ENCODE peak calls at places on chromosomes 16 and 17, in five cellular contexts. S is RPMI7951; J is PC-9; G is HTR-8/SVneo; P is activated effector memory CD4-positive, alpha-beta T cell treated with anti-CD3 and anti-CD28 coated beads, Interleukin-2, amount 50 U/mL, for 16 hours. T is an unnamed sample.

GRCh38 chr16:19419691-19420060 is 2.0 kb downstream of the TMC5 start:
- DNase-seq in S (peak), J (peak), G (peak), P (no peak), T (no peak)

GRCh38 chr16:84914273-84914672 is 94.5 kb downstream of the CRISPLD2 start:
- DNase-seq in S (no peak), J (no peak), G (no peak), P (no peak), T (no peak)

GRCh38 chr16:27966756-27967155 is 96.8 kb downstream of the GSG1L start:
- DNase-seq in S (no peak), J (no peak), G (no peak), P (no peak), T (no peak)

GRCh38 chr16:17780181-17780580 is 309.4 kb upstream of the XYLT1 start:
- DNase-seq in S (no peak), J (no peak), G (no peak), P (no peak), T (no peak)

GRCh38 chr17:79777166-79777843 is 643 bp upstream of the CBX2 start:
- DNase-seq in S (peak), J (peak), G (peak), P (peak), T (no peak)

GRCh38 chr17:79912552-79913330 is 73.5 kb upstream of the CBX4 start:
- DNase-seq in S (no peak), J (no peak), G (no peak), P (no peak), T (no peak)

GRCh38 chr17:7557147-7557764 is 1.3 kb upstream of the TNFSF13 start:
- DNase-seq in S (no peak), J (no peak), G (no peak), P (no peak), T (no peak)

GRCh38 chr16:89381788-89382187 is 108.6 kb downstream of the ANKRD11 start:
- DNase-seq in S (no peak), J (no peak), G (no peak), P (no peak), T (no peak)

GRCh38 chr17:32515677-32516383 is 29.0 kb downstream of the CDK5R1 start:
- DNase-seq in S (no peak), J (no peak), G (no peak), P (no peak), T (no peak)

GRCh38 chr16:86928517-86929148 is 350.3 kb downstream of the FOXL1 start:
- DNase-seq in S (peak), J (no peak), G (no peak), P (peak), T (no peak)

GRCh38 chr17:44360826-44361225 is 2.8 kb downstream of the FAM171A2 start:
- DNase-seq in S (peak), J (no peak), G (no peak), P (no peak), T (no peak)

GRCh38 chr16:90019543-90020259 is 445 bp upstream of the DBNDD1 start:
- DNase-seq in S (peak), J (peak), G (peak), P (peak), T (no peak)

GRCh38 chr16:48232459-48233040 is 11.6 kb upstream of the LONP2 start:
- DNase-seq in S (no peak), J (no peak), G (no peak), P (no peak), T (no peak)

GRCh38 chr16:82700541-82701240 is 73.9 kb downstream of the CDH13 start:
- DNase-seq in S (peak), J (no peak), G (peak), P (no peak), T (no peak)

GRCh38 chr16:15913046-15913698 is 24.8 kb upstream of the CEP20 start:
- DNase-seq in S (no peak), J (no peak), G (no peak), P (peak), T (no peak)

GRCh38 chr17:79627766-79628690 is 17.2 kb upstream of the RBFOX3 start:
- DNase-seq in S (no peak), J (no peak), G (no peak), P (peak), T (peak)

GRCh38 chr16:75097941-75098897 is 18.4 kb downstream of the LDHD start:
- DNase-seq in S (no peak), J (peak), G (no peak), P (peak), T (no peak)

GRCh38 chr17:57288034-57288752 is 31.9 kb downstream of the MSI2 start:
- DNase-seq in S (no peak), J (no peak), G (no peak), P (no peak), T (no peak)

GRCh38 chr17:49963277-49963625 is 5.7 kb upstream of the DLX4 start:
- DNase-seq in S (no peak), J (no peak), G (no peak), P (no peak), T (no peak)

GRCh38 chr16:57260294-57260929 is 15.4 kb downstream of the ARL2BP start:
- DNase-seq in S (peak), J (peak), G (peak), P (no peak), T (no peak)

GRCh38 chr16:71367243-71367976 is 8.9 kb downstream of the CALB2 start:
- DNase-seq in S (peak), J (peak), G (peak), P (peak), T (peak)

GRCh38 chr17:19663097-19663496 is 14.5 kb downstream of the ALDH3A2 start:
- DNase-seq in S (no peak), J (no peak), G (no peak), P (no peak), T (no peak)

GRCh38 chr16:12449795-12450194 is 353.9 kb downstream of the CPPED1 start:
- DNase-seq in S (peak), J (no peak), G (no peak), P (no peak), T (no peak)

GRCh38 chr17:325270-325976 is 27.2 kb downstream of the RPH3AL start:
- DNase-seq in S (no peak), J (no peak), G (no peak), P (no peak), T (no peak)

GRCh38 chr17:7190276-7190917 is 11.2 kb upstream of the ASGR1 start:
- DNase-seq in S (no peak), J (no peak), G (no peak), P (peak), T (peak)

GRCh38 chr16:67968440-67969285 is at the start of gene SLC12A4:
- DNase-seq in S (peak), J (peak), G (peak), P (peak), T (peak)

GRCh38 chr16:67683767-67684166 is 17.2 kb downstream of the C16orf86 start:
- DNase-seq in S (no peak), J (no peak), G (no peak), P (no peak), T (no peak)

GRCh38 chr16:89924925-89925307 is 1.8 kb downstream of the TUBB3 start:
- DNase-seq in S (peak), J (no peak), G (no peak), P (no peak), T (no peak)

GRCh38 chr16:19757026-19757425 is 39.0 kb downstream of the IQCK start:
- DNase-seq in S (no peak), J (no peak), G (no peak), P (no peak), T (no peak)

GRCh38 chr16:89022051-89022836 is 45.2 kb upstream of the CBFA2T3 start:
- DNase-seq in S (no peak), J (no peak), G (no peak), P (no peak), T (no peak)

GRCh38 chr17:6070895-6071511 is 824 bp downstream of the WSCD1 start:
- DNase-seq in S (no peak), J (no peak), G (no peak), P (no peak), T (no peak)

GRCh38 chr17:46853896-46854444 is 2.6 kb downstream of the WNT9B start:
- DNase-seq in S (no peak), J (no peak), G (no peak), P (no peak), T (no peak)

GRCh38 chr16:58053682-58054005 is 28.1 kb downstream of the MMP15 start:
- DNase-seq in S (no peak), J (no peak), G (no peak), P (no peak), T (no peak)

GRCh38 chr16:58348986-58349385 is 43.3 kb upstream of the GINS3 start:
- DNase-seq in S (no peak), J (no peak), G (no peak), P (no peak), T (no peak)

GRCh38 chr17:57355090-57355859 is 99.0 kb downstream of the MSI2 start:
- DNase-seq in S (peak), J (no peak), G (no peak), P (no peak), T (no peak)

GRCh38 chr16:82368041-82368440 is 198.0 kb upstream of the MPHOSPH6 start:
- DNase-seq in S (peak), J (no peak), G (peak), P (no peak), T (peak)

GRCh38 chr17:36679815-36680467 is 78.6 kb downstream of the MRM1 start:
- DNase-seq in S (no peak), J (no peak), G (no peak), P (no peak), T (no peak)

GRCh38 chr17:76370261-76370993 is 14.0 kb upstream of the SPHK1 start:
- DNase-seq in S (peak), J (peak), G (peak), P (no peak), T (no peak)

T was measured in GM12892.